ENCODE peak calls at places on chromosomes 5 and 9, in six cellular contexts. One of them, this sample, is unnamed.

GRCh38 chr9:26685857-26686256 is 206.7 kb downstream of the CAAP1 start:
- DNase-seq in SJSA1: no peak
- DNase-seq in mesendoderm: peak; percentile 29
- DNase-seq in A549: peak; percentile 11
- DNase-seq in uterus: no peak
- DNase-seq in neural progenitor cell: no peak
- DNase-seq in this sample: no peak

GRCh38 chr9:131885144-131885609 is 145.3 kb upstream of the RAPGEF1 start:
- DNase-seq in mesendoderm: no peak
- DNase-seq in A549: no peak
- DNase-seq in SJSA1: no peak
- DNase-seq in neural progenitor cell: no peak
- DNase-seq in uterus: no peak
- DNase-seq in this sample: no peak

GRCh38 chr9:122394265-122395242 is 23.7 kb downstream of the PTGS1 start:
- DNase-seq in A549: no peak
- DNase-seq in SJSA1: peak; percentile 25
- DNase-seq in mesendoderm: no peak
- DNase-seq in uterus: peak; percentile 49
- DNase-seq in neural progenitor cell: no peak
- DNase-seq in this sample: no peak

GRCh38 chr5:123414975-123415374 is 8.2 kb downstream of the CEP120 start:
- DNase-seq in uterus: no peak
- DNase-seq in neural progenitor cell: peak; percentile 13
- DNase-seq in A549: no peak
- DNase-seq in SJSA1: no peak
- DNase-seq in mesendoderm: peak; percentile 64
- DNase-seq in this sample: no peak

GRCh38 chr5:134437340-134438267 is 25.9 kb upstream of the CDKN2AIPNL start:
- DNase-seq in A549: no peak
- DNase-seq in SJSA1: no peak
- DNase-seq in neural progenitor cell: no peak
- DNase-seq in mesendoderm: no peak
- DNase-seq in uterus: no peak
- DNase-seq in this sample: no peak

GRCh38 chr9:101098392-101098791 is 69.9 kb downstream of the PLPPR1 start:
- DNase-seq in SJSA1: no peak
- DNase-seq in neural progenitor cell: no peak
- DNase-seq in uterus: no peak
- DNase-seq in A549: no peak
- DNase-seq in mesendoderm: no peak
- DNase-seq in this sample: no peak

GRCh38 chr9:23117621-23118020 is 671.0 kb downstream of the DMRTA1 start:
- DNase-seq in SJSA1: no peak
- DNase-seq in mesendoderm: peak; percentile 85
- DNase-seq in neural progenitor cell: no peak
- DNase-seq in A549: no peak
- DNase-seq in uterus: no peak
- DNase-seq in this sample: no peak

GRCh38 chr5:159697536-159697935 is 218.7 kb upstream of the ADRA1B start:
- DNase-seq in SJSA1: no peak
- DNase-seq in uterus: no peak
- DNase-seq in A549: no peak
- DNase-seq in neural progenitor cell: no peak
- DNase-seq in mesendoderm: no peak
- DNase-seq in this sample: no peak

GRCh38 chr5:40906351-40906751 is 2.9 kb upstream of the C7 start:
- DNase-seq in SJSA1: no peak
- DNase-seq in uterus: no peak
- DNase-seq in neural progenitor cell: no peak
- DNase-seq in mesendoderm: no peak
- DNase-seq in A549: no peak
- DNase-seq in this sample: no peak

GRCh38 chr9:18928711-18929110 is 104.3 kb downstream of the SAXO1 start:
- DNase-seq in A549: no peak
- DNase-seq in uterus: no peak
- DNase-seq in mesendoderm: no peak
- DNase-seq in SJSA1: no peak
- DNase-seq in neural progenitor cell: no peak
- DNase-seq in this sample: no peak

GRCh38 chr9:118674942-118675341 is 694.3 kb downstream of the BRINP1 start:
- DNase-seq in neural progenitor cell: no peak
- DNase-seq in uterus: no peak
- DNase-seq in SJSA1: no peak
- DNase-seq in mesendoderm: no peak
- DNase-seq in A549: no peak
- DNase-seq in this sample: no peak

GRCh38 chr5:54753034-54753433 is 232.4 kb downstream of the ESM1 start:
- DNase-seq in uterus: no peak
- DNase-seq in A549: no peak
- DNase-seq in neural progenitor cell: no peak
- DNase-seq in mesendoderm: no peak
- DNase-seq in SJSA1: peak; percentile 56
- DNase-seq in this sample: no peak

GRCh38 chr5:30347858-30348257 is 845.6 kb upstream of the CDH6 start:
- DNase-seq in mesendoderm: no peak
- DNase-seq in SJSA1: no peak
- DNase-seq in neural progenitor cell: no peak
- DNase-seq in A549: no peak
- DNase-seq in uterus: no peak
- DNase-seq in this sample: no peak

GRCh38 chr5:130710596-130710995 is 454.5 kb downstream of the HINT1 start:
- DNase-seq in mesendoderm: peak; percentile 46
- DNase-seq in neural progenitor cell: no peak
- DNase-seq in SJSA1: no peak
- DNase-seq in A549: peak; percentile 88
- DNase-seq in uterus: no peak
- DNase-seq in this sample: no peak

GRCh38 chr9:96655198-96655851 is at the start of gene PRXL2C:
- DNase-seq in SJSA1: peak; percentile 80
- DNase-seq in A549: peak; percentile 77
- DNase-seq in mesendoderm: peak; percentile 70
- DNase-seq in uterus: peak; percentile 85
- DNase-seq in neural progenitor cell: no peak
- DNase-seq in this sample: peak; percentile 95

GRCh38 chr5:14299666-14300065 is 156.5 kb downstream of the TRIO start:
- DNase-seq in A549: no peak
- DNase-seq in neural progenitor cell: peak; percentile 68
- DNase-seq in mesendoderm: no peak
- DNase-seq in uterus: no peak
- DNase-seq in SJSA1: no peak
- DNase-seq in this sample: no peak

GRCh38 chr5:110751902-110752762 is 13.3 kb downstream of the SLC25A46 start:
- DNase-seq in neural progenitor cell: no peak
- DNase-seq in A549: no peak
- DNase-seq in SJSA1: no peak
- DNase-seq in mesendoderm: peak; percentile 45
- DNase-seq in uterus: no peak
- DNase-seq in this sample: no peak

GRCh38 chr5:88374391-88374790 is 105.7 kb upstream of the TMEM161B start:
- DNase-seq in uterus: no peak
- DNase-seq in A549: no peak
- DNase-seq in mesendoderm: no peak
- DNase-seq in neural progenitor cell: no peak
- DNase-seq in SJSA1: no peak
- DNase-seq in this sample: no peak

GRCh38 chr9:15606667-15607472 is 54.0 kb downstream of the CCDC171 start:
- DNase-seq in uterus: no peak
- DNase-seq in A549: peak; percentile 34
- DNase-seq in SJSA1: no peak
- DNase-seq in neural progenitor cell: peak; percentile 30
- DNase-seq in mesendoderm: peak; percentile 38
- DNase-seq in this sample: no peak

GRCh38 chr5:82917584-82917983 is 159.6 kb downstream of the TMEM167A start:
- DNase-seq in SJSA1: no peak
- DNase-seq in neural progenitor cell: no peak
- DNase-seq in mesendoderm: no peak
- DNase-seq in uterus: no peak
- DNase-seq in A549: no peak
- DNase-seq in this sample: no peak

GRCh38 chr9:34547960-34548603 is 25.3 kb upstream of the ENHO start:
- DNase-seq in uterus: peak; percentile 73
- DNase-seq in A549: peak; percentile 58
- DNase-seq in mesendoderm: peak; percentile 68
- DNase-seq in neural progenitor cell: peak; percentile 88
- DNase-seq in SJSA1: no peak
- DNase-seq in this sample: peak; percentile 87

GRCh38 chr9:91220491-91221135 is 141.1 kb downstream of the AUH start:
- DNase-seq in neural progenitor cell: no peak
- DNase-seq in uterus: no peak
- DNase-seq in SJSA1: no peak
- DNase-seq in A549: no peak
- DNase-seq in mesendoderm: no peak
- DNase-seq in this sample: no peak

GRCh38 chr5:133943475-133943817 is 25.0 kb downstream of the C5orf15 start:
- DNase-seq in neural progenitor cell: no peak
- DNase-seq in SJSA1: no peak
- DNase-seq in mesendoderm: no peak
- DNase-seq in uterus: no peak
- DNase-seq in A549: no peak
- DNase-seq in this sample: no peak

GRCh38 chr9:133714606-133715294 is 23.4 kb downstream of the SARDH start:
- DNase-seq in mesendoderm: peak; percentile 72
- DNase-seq in uterus: peak; percentile 76
- DNase-seq in A549: no peak
- DNase-seq in neural progenitor cell: no peak
- DNase-seq in SJSA1: peak; percentile 96
- DNase-seq in this sample: peak; percentile 95

GRCh38 chr5:153523831-153524230 is 33.4 kb downstream of the GRIA1 start:
- DNase-seq in A549: no peak
- DNase-seq in uterus: no peak
- DNase-seq in SJSA1: peak; percentile 66
- DNase-seq in mesendoderm: no peak
- DNase-seq in neural progenitor cell: no peak
- DNase-seq in this sample: peak; percentile 73

GRCh38 chr5:95078868-95079267 is 206.0 kb downstream of the MCTP1 start:
- DNase-seq in A549: no peak
- DNase-seq in SJSA1: no peak
- DNase-seq in mesendoderm: no peak
- DNase-seq in uterus: no peak
- DNase-seq in neural progenitor cell: no peak
- DNase-seq in this sample: no peak
- H3K4me3 ChIP-seq in A549: no peak overlapping the region
- H3K4me3 ChIP-seq in SJSA1: no peak overlapping the region
- H3K4me3 ChIP-seq in mesendoderm: no peak overlapping the region
- H3K4me3 ChIP-seq in uterus: no peak overlapping the region
- H3K4me3 ChIP-seq in neural progenitor cell: no peak overlapping the region
- H3K4me3 ChIP-seq in this sample: no peak overlapping the region

DNA sequence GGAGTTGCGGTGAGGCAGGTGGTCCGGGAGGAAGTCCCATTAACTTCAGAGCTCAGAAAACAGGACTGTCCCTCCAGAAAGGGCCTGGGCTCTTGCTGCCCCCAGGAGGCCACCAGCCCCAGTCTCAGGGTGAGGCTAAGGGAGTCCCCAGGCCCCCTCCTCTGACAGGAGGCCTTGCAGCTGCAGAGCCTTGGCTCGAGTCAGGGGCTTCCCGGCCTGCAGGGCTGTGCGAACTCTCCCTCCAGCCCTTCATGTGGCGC is 3.2 kb upstream of the STPG3 start:
- DNase-seq in mesendoderm: no peak
- DNase-seq in uterus: no peak
- DNase-seq in SJSA1: no peak
- DNase-seq in A549: no peak
- DNase-seq in neural progenitor cell: no peak
- DNase-seq in this sample: no peak
- H3K4me1 ChIP-seq in mesendoderm: peaks cover 21% of the 10 kb centered on the region
- H3K4me1 ChIP-seq in uterus: peaks cover 3% of the 10 kb centered on the region
- H3K4me1 ChIP-seq in SJSA1: peaks cover 11% of the 10 kb centered on the region
- H3K4me1 ChIP-seq in A549: peaks cover 14% of the 10 kb centered on the region
- H3K4me1 ChIP-seq in neural progenitor cell: peaks cover 12% of the 10 kb centered on the region
- H3K4me1 ChIP-seq in this sample: peaks cover 6% of the 10 kb centered on the region

GRCh38 chr5:141039517-141039916 is 11.7 kb upstream of the PCDHB1 start:
- DNase-seq in A549: peak; percentile 35
- DNase-seq in neural progenitor cell: no peak
- DNase-seq in mesendoderm: peak; percentile 18
- DNase-seq in uterus: no peak
- DNase-seq in SJSA1: no peak
- DNase-seq in this sample: no peak

GRCh38 chr5:141039061-141039460 is 12.1 kb upstream of the PCDHB1 start:
- DNase-seq in SJSA1: no peak
- DNase-seq in uterus: no peak
- DNase-seq in A549: no peak
- DNase-seq in neural progenitor cell: no peak
- DNase-seq in mesendoderm: no peak
- DNase-seq in this sample: no peak

GRCh38 chr5:141041427-141041785 is 9.8 kb upstream of the PCDHB1 start:
- DNase-seq in mesendoderm: no peak
- DNase-seq in neural progenitor cell: no peak
- DNase-seq in SJSA1: no peak
- DNase-seq in A549: no peak
- DNase-seq in uterus: no peak
- DNase-seq in this sample: no peak

GRCh38 chr5:141040093-141040762 is 10.9 kb upstream of the PCDHB1 start:
- DNase-seq in neural progenitor cell: peak; percentile 83
- DNase-seq in A549: peak; percentile 75
- DNase-seq in uterus: peak; percentile 18
- DNase-seq in SJSA1: no peak
- DNase-seq in mesendoderm: peak; percentile 89
- DNase-seq in this sample: peak; percentile 79

GRCh38 chr5:141040763-141041426 is 10.3 kb upstream of the PCDHB1 start:
- DNase-seq in SJSA1: peak; percentile 79
- DNase-seq in mesendoderm: peak; percentile 99
- DNase-seq in uterus: peak; percentile 93
- DNase-seq in A549: peak; percentile 96
- DNase-seq in neural progenitor cell: peak; percentile 98
- DNase-seq in this sample: peak; percentile 98
- H3K4me3 ChIP-seq in SJSA1: no peak overlapping the region
- H3K4me3 ChIP-seq in mesendoderm: peak overlapping the region; percentile 69
- H3K4me3 ChIP-seq in uterus: peak overlapping the region; percentile 23
- H3K4me3 ChIP-seq in A549: peak overlapping the region; percentile 48
- H3K4me3 ChIP-seq in neural progenitor cell: peak overlapping the region; percentile 74
- H3K4me3 ChIP-seq in this sample: peak overlapping the region; percentile 49

DNA sequence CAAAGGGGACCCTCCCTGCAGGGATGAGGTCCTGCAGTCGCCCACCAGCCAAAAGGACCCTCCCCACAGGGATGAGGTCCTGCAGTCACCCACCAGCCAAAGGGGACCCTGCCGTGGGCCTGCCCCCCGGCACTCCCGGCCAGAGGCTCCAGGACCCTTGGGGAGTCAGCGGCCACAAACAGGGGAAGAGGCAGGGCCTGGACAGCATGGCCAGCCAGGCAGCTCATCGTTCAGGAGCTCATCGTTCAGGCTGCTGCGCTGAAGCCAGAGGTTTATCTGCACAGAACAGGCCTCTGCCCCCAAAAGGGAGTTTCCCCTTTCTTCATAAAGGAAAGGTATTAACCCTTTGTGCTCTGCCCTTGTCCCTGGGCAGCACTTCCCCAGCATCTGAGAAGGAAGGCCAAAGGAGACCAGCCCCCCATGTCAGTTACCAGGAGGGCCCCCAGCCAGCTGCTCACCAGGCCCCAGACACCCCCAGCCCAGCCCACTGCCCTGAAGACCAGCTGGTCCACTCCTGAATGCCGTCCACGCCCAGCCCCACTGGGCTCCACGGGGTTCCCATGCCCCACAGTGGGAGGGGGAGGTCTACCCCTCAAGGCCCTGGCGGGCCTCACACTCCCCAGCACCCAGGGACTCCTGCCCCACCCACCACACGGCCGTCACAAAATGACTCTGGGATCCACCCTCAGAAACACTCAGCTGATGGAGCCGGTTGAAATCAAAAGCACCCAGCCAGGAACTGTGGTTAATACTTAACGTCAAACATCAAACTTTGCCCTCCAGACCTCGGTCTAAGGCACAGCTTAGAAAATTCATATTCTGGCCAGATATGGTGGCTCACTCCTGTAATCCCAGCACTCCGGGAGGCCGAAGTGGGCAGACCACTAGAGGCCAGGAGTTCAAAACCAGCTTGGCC is 6.3 kb downstream of the SLC12A7 start:
- DNase-seq in SJSA1: no peak
- DNase-seq in mesendoderm: no peak
- DNase-seq in neural progenitor cell: no peak
- DNase-seq in A549: peak; percentile 74
- DNase-seq in uterus: no peak
- DNase-seq in this sample: no peak
- H3K4me1 ChIP-seq in SJSA1: peaks cover 26% of the 10 kb centered on the region
- H3K4me1 ChIP-seq in mesendoderm: no peaks in the 10 kb centered on the region
- H3K4me1 ChIP-seq in neural progenitor cell: peaks cover 52% of the 10 kb centered on the region
- H3K4me1 ChIP-seq in A549: peaks cover 62% of the 10 kb centered on the region
- H3K4me1 ChIP-seq in uterus: peaks cover 5% of the 10 kb centered on the region
- H3K4me1 ChIP-seq in this sample: peaks cover 85% of the 10 kb centered on the region